ENCODE peak calls at places on chromosomes 11 and 22, in five cellular contexts. S is PC-3, H is NCI-H446 treated with DMSO at 0.1 percent for 48 hours, N is RWPE2, U is caudate nucleus. A is an unnamed sample.

GRCh38 chr11:44604171-44604581 is 38.7 kb downstream of the CD82 start:
- DNase-seq in S (peak), H (no peak), N (no peak), U (no peak), A (no peak)

GRCh38 chr11:44611088-44611487 is 45.6 kb downstream of the CD82 start:
- DNase-seq in S (no peak), H (no peak), N (no peak), U (no peak), A (no peak)

GRCh38 chr11:103898065-103898464 is 138.4 kb upstream of the DDI1 start:
- DNase-seq in S (no peak), H (no peak), N (no peak), U (no peak), A (no peak)

GRCh38 chr11:69915151-69915500 is 95.9 kb upstream of the FGF3 start:
- DNase-seq in S (peak), H (no peak), N (peak), U (no peak), A (no peak)

GRCh38 chr22:44247923-44248892 is 64.5 kb downstream of the SHISAL1 start:
- DNase-seq in S (no peak), H (no peak), N (no peak), U (no peak), A (peak)

GRCh38 chr11:76185931-76186401 is 20.3 kb downstream of the WNT11 start:
- DNase-seq in S (no peak), H (no peak), N (no peak), U (no peak), A (no peak)

GRCh38 chr22:50481440-50482106 is at the start of gene ADM2:
- DNase-seq in S (no peak), H (no peak), N (no peak), U (no peak), A (no peak)

GRCh38 chr22:37226514-37226913 is 14.2 kb upstream of the SSTR3 start:
- DNase-seq in S (no peak), H (no peak), N (no peak), U (no peak), A (no peak)

GRCh38 chr11:73869234-73869949 is 7.3 kb downstream of the COA4 start:
- DNase-seq in S (peak), H (no peak), N (no peak), U (no peak), A (no peak)

GRCh38 chr11:4187055-4187988 is 92.7 kb downstream of the RRM1 start:
- DNase-seq in S (peak), H (peak), N (no peak), U (peak), A (peak)

GRCh38 chr22:24231706-24232105 is 13.2 kb downstream of the GGT5 start:
- DNase-seq in S (no peak), H (no peak), N (no peak), U (no peak), A (no peak)

GRCh38 chr11:63567044-63567840 is 4.1 kb upstream of the PLAAT2 start:
- DNase-seq in S (peak), H (no peak), N (no peak), U (no peak), A (no peak)

GRCh38 chr11:71191201-71191600 is 61.2 kb downstream of the SHANK2 start:
- DNase-seq in S (no peak), H (no peak), N (peak), U (no peak), A (peak)

A was measured in chondrocyte.